ENCODE peak calls at places on chromosomes 12 and 14, in ten cellular contexts. J is HTR-8/SVneo; F is IMR-90; Z is naive thymus-derived CD8-positive, alpha-beta T cell; C is T-helper 1 cell; G is C1 segment of cervical spinal cord; T is substantia nigra; P is naive B cell; W is stimulated activated CD4-positive, alpha-beta T cell treated with anti-CD3 and anti-CD28 coated beads, Interleukin-15, amount 100 ng/mL, for 1 hour; U is memory B cell. A is an unnamed sample.

GRCh38 chr14:55133416-55133815 is 4.4 kb downstream of the LGALS3 start:
- DNase-seq in F (peak; percentile 43), W (no peak), G (no peak), C (no peak), U (no peak), Z (no peak), J (peak; percentile 65), T (no peak), P (no peak), A (no peak)

GRCh38 chr12:116332705-116333380 is 55.4 kb upstream of the MED13L start:
- DNase-seq in P (no peak), T (no peak), W (no peak), C (no peak), J (no peak), F (no peak), Z (no peak), G (no peak), U (no peak), A (no peak)

GRCh38 chr12:47942327-47943230 is 20.8 kb upstream of the TMEM106C start:
- DNase-seq in Z (peak; percentile 61), F (no peak), C (peak; percentile 43), P (peak; percentile 38), U (peak; percentile 38), G (no peak), J (no peak), W (no peak), T (no peak), A (no peak)

GRCh38 chr14:105019861-105020814 is 745 bp downstream of the CDCA4 start:
- DNase-seq in W (peak; percentile 37), T (no peak), C (peak; percentile 61), P (peak; percentile 59), Z (peak; percentile 65), F (peak; percentile 49), J (no peak), U (peak; percentile 60), G (no peak), A (no peak)

GRCh38 chr12:33817713-33818112 is 204.6 kb upstream of the ALG10 start:
- DNase-seq in U (no peak), T (no peak), W (no peak), G (no peak), C (no peak), J (no peak), F (no peak), P (no peak), Z (no peak), A (no peak)

GRCh38 chr12:106841471-106842302 is 67.2 kb downstream of the RIC8B start:
- DNase-seq in G (no peak), P (peak; percentile 11), F (peak; percentile 45), W (no peak), U (no peak), Z (peak; percentile 35), J (peak; percentile 47), C (peak; percentile 17), T (peak; percentile 8), A (peak; percentile 27)

GRCh38 chr12:96774501-96775256 is 132.4 kb upstream of the NEDD1 start:
- DNase-seq in Z (no peak), C (no peak), F (peak; percentile 27), P (no peak), G (no peak), U (no peak), T (no peak), J (peak; percentile 27), W (no peak), A (peak; percentile 49)

GRCh38 chr12:55875704-55876103 is 33.0 kb upstream of the MMP19 start:
- DNase-seq in T (no peak), C (no peak), P (no peak), F (no peak), G (no peak), J (no peak), Z (no peak), U (no peak), W (no peak), A (no peak)

GRCh38 chr12:54217774-54218221 is 29.0 kb upstream of the SMUG1 start:
- DNase-seq in J (no peak), Z (no peak), T (peak; percentile 90), W (no peak), P (peak; percentile 25), U (peak; percentile 70), C (no peak), G (no peak), F (no peak), A (no peak)

GRCh38 chr14:61280092-61280525 is 1.0 kb downstream of the TMEM30B start:
- DNase-seq in P (no peak), T (no peak), J (no peak), G (no peak), W (no peak), U (peak; percentile 12), C (peak; percentile 19), F (no peak), Z (peak; percentile 36), A (no peak)

GRCh38 chr12:1474059-1474537 is 120.3 kb downstream of the FBXL14 start:
- DNase-seq in P (no peak), W (no peak), G (no peak), Z (no peak), T (no peak), F (peak; percentile 99), J (peak; percentile 92), C (no peak), U (no peak), A (peak; percentile 99)

GRCh38 chr12:6627598-6627997 is 8.2 kb downstream of the LPAR5 start:
- DNase-seq in U (no peak), T (no peak), F (no peak), J (no peak), Z (peak; percentile 65), C (no peak), P (peak; percentile 31), G (no peak), W (no peak), A (no peak)

GRCh38 chr14:73785336-73785833 is 66.2 kb upstream of the PTGR2 start:
- DNase-seq in C (no peak), T (no peak), J (peak; percentile 84), P (no peak), F (peak; percentile 93), G (no peak), U (no peak), Z (no peak), W (no peak), A (peak; percentile 92)

GRCh38 chr12:66118240-66118891 is 12.2 kb downstream of the LLPH start:
- DNase-seq in G (no peak), U (no peak), T (no peak), Z (no peak), C (no peak), W (no peak), J (no peak), P (no peak), F (peak; percentile 76), A (peak; percentile 20)

GRCh38 chr12:52070243-52070925 is 606 bp downstream of the ATG101 start:
- DNase-seq in G (no peak), T (no peak), C (no peak), P (no peak), W (no peak), J (no peak), U (no peak), F (no peak), Z (no peak), A (peak; percentile 32)

GRCh38 chr14:102075155-102075554 is 11.7 kb downstream of the HSP90AA1 start:
- DNase-seq in J (no peak), G (no peak), F (no peak), T (no peak), U (no peak), Z (no peak), W (no peak), C (no peak), P (no peak), A (no peak)

GRCh38 chr12:81077686-81078441 is at the start of gene ACSS3:
- DNase-seq in W (no peak), F (no peak), Z (no peak), U (no peak), P (no peak), G (peak; percentile 4), T (peak; percentile 22), J (no peak), C (no peak), A (peak; percentile 46)

GRCh38 chr12:131327521-131328488 is 374.1 kb downstream of the ADGRD1 start:
- DNase-seq in F (no peak), Z (no peak), P (no peak), C (no peak), J (no peak), G (no peak), U (no peak), W (no peak), T (no peak), A (no peak)

GRCh38 chr14:75188520-75189267 is 12.3 kb upstream of the TMED10 start:
- DNase-seq in U (peak; percentile 46), P (peak; percentile 84), F (no peak), Z (no peak), C (no peak), T (no peak), W (no peak), G (no peak), J (no peak), A (no peak)

GRCh38 chr14:51627313-51627712 is 24.4 kb upstream of the FRMD6 start:
- DNase-seq in W (no peak), Z (no peak), U (no peak), F (no peak), P (no peak), J (no peak), C (no peak), G (no peak), T (no peak), A (no peak)

GRCh38 chr12:11630046-11630706 is 19.3 kb upstream of the ETV6 start:
- DNase-seq in P (no peak), F (no peak), C (no peak), W (no peak), U (no peak), J (no peak), Z (no peak), T (no peak), G (no peak), A (no peak)

GRCh38 chr12:47216150-47216677 is 136.5 kb upstream of the AMIGO2 start:
- DNase-seq in G (no peak), W (peak; percentile 49), F (no peak), T (no peak), P (peak; percentile 78), J (no peak), U (peak; percentile 51), C (peak; percentile 45), Z (peak; percentile 60), A (no peak)

GRCh38 chr14:94485944-94486841 is 10.2 kb upstream of the SERPINA9 start:
- DNase-seq in P (peak; percentile 20), F (peak; percentile 46), G (no peak), T (peak; percentile 25), C (no peak), W (no peak), U (peak; percentile 60), J (peak; percentile 77), Z (peak; percentile 17), A (peak; percentile 23)

GRCh38 chr14:35480119-35480769 is 53.7 kb upstream of the INSM2 start:
- DNase-seq in T (no peak), Z (no peak), W (no peak), P (no peak), U (no peak), J (no peak), G (no peak), C (no peak), F (peak; percentile 3), A (peak; percentile 22)

GRCh38 chr14:30373053-30373849 is 185.7 kb upstream of the G2E3 start:
- DNase-seq in C (no peak), Z (no peak), W (no peak), U (no peak), G (no peak), P (no peak), T (no peak), J (no peak), F (no peak), A (no peak)

GRCh38 chr12:27505124-27505523 is 18.9 kb upstream of the PPFIBP1 start:
- DNase-seq in T (no peak), W (no peak), Z (no peak), G (no peak), F (peak; percentile 57), U (no peak), C (no peak), J (no peak), P (no peak), A (peak; percentile 79)

GRCh38 chr14:50928002-50928635 is 16.2 kb downstream of the PYGL start:
- DNase-seq in P (no peak), Z (no peak), G (no peak), C (no peak), U (no peak), W (no peak), F (peak; percentile 85), J (no peak), T (no peak), A (peak; percentile 98)

GRCh38 chr12:57759360-57759980 is 4.6 kb downstream of the MARCHF9 start:
- DNase-seq in Z (peak; percentile 35), F (no peak), T (no peak), C (no peak), U (no peak), G (no peak), P (no peak), W (no peak), J (no peak), A (no peak)